ENCODE peak calls at places on chromosomes 5 and 9, in seven cellular contexts. Q, G, Y, P, S, I and N are unnamed samples.

GRCh38 chr9:136622538-136622948 is 40.2 kb upstream of the EGFL7 start:
- DNase-seq in Q (peak; percentile 13), Y (peak; percentile 75), S (no peak), G (no peak), P (no peak), I (no peak), N (no peak)

GRCh38 chr5:66958984-66959641 is 237.5 kb downstream of the CD180 start:
- DNase-seq in Q (peak; percentile 40), I (no peak), Y (peak; percentile 45), G (no peak), P (no peak), S (peak; percentile 80), N (peak; percentile 66)

GRCh38 chr9:70085241-70085640 is 41.6 kb downstream of the MAMDC2 start:
- DNase-seq in I (no peak), P (no peak), G (no peak), Q (no peak), S (peak; percentile 66), Y (no peak), N (no peak)

GRCh38 chr9:137300607-137301085 is 1.4 kb downstream of the NRARP start:
- DNase-seq in P (no peak), Q (peak; percentile 21), Y (no peak), I (peak; percentile 69), S (peak; percentile 20), G (no peak), N (no peak)

GRCh38 chr5:53037141-53037859 is 48.1 kb downstream of the ITGA2 start:
- DNase-seq in S (peak; percentile 78), Y (peak; percentile 85), I (no peak), G (no peak), Q (no peak), P (no peak), N (no peak)

GRCh38 chr5:178288373-178289368 is 56.1 kb upstream of the PHYKPL start:
- DNase-seq in Y (peak; percentile 61), Q (no peak), S (no peak), G (no peak), I (no peak), P (no peak), N (no peak)

GRCh38 chr5:60287174-60287771 is 393.7 kb upstream of the PDE4D start:
- DNase-seq in Q (peak; percentile 24), S (peak; percentile 16), P (no peak), I (peak; percentile 43), Y (peak; percentile 52), G (peak; percentile 46), N (peak; percentile 74)

GRCh38 chr5:124394700-124395099 is 351.7 kb downstream of the ZNF608 start:
- DNase-seq in G (no peak), Q (no peak), I (no peak), Y (no peak), P (no peak), S (no peak), N (no peak)

GRCh38 chr5:76041863-76042262 is 41.3 kb upstream of the SV2C start:
- DNase-seq in P (no peak), G (no peak), I (no peak), S (no peak), Q (no peak), Y (no peak), N (no peak)

GRCh38 chr5:149667084-149667826 is 62.9 kb upstream of the PPARGC1B start:
- DNase-seq in G (no peak), I (peak; percentile 63), P (no peak), Q (no peak), Y (peak; percentile 19), S (peak; percentile 7), N (no peak)

GRCh38 chr5:77923666-77924065 is 147.5 kb upstream of the TBCA start:
- DNase-seq in Q (no peak), G (no peak), P (no peak), I (no peak), S (no peak), Y (no peak), N (no peak)

GRCh38 chr5:135667662-135668061 is 88.9 kb upstream of the CXCL14 start:
- DNase-seq in P (no peak), I (no peak), Y (peak; percentile 62), G (no peak), Q (no peak), S (no peak), N (no peak)

GRCh38 chr5:176675676-176676360 is 28.5 kb downstream of the TSPAN17 start:
- DNase-seq in P (no peak), Y (no peak), S (no peak), I (no peak), G (no peak), Q (no peak), N (no peak)

GRCh38 chr5:151081426-151082273 is 816 bp upstream of the TNIP1 start:
- DNase-seq in Y (no peak), G (no peak), P (no peak), S (peak; percentile 72), I (peak; percentile 79), Q (no peak), N (no peak)

GRCh38 chr5:17094830-17095229 is 122.6 kb upstream of the BASP1 start:
- DNase-seq in G (no peak), I (no peak), P (no peak), Y (no peak), S (peak; percentile 28), Q (no peak), N (no peak)

GRCh38 chr9:70043285-70043684 is 363 bp upstream of the MAMDC2 start:
- DNase-seq in Q (no peak), G (no peak), S (no peak), P (no peak), Y (no peak), I (no peak), N (no peak)

GRCh38 chr5:10635257-10635860 is 71.5 kb downstream of the ANKRD33B start:
- DNase-seq in Y (peak; percentile 14), Q (no peak), S (peak; percentile 80), I (no peak), P (no peak), G (no peak), N (no peak)

GRCh38 chr9:137986268-137987099 is 108.9 kb downstream of the CACNA1B start:
- DNase-seq in Y (no peak), I (no peak), S (no peak), G (no peak), P (no peak), Q (no peak), N (peak; percentile 61)

DNA sequence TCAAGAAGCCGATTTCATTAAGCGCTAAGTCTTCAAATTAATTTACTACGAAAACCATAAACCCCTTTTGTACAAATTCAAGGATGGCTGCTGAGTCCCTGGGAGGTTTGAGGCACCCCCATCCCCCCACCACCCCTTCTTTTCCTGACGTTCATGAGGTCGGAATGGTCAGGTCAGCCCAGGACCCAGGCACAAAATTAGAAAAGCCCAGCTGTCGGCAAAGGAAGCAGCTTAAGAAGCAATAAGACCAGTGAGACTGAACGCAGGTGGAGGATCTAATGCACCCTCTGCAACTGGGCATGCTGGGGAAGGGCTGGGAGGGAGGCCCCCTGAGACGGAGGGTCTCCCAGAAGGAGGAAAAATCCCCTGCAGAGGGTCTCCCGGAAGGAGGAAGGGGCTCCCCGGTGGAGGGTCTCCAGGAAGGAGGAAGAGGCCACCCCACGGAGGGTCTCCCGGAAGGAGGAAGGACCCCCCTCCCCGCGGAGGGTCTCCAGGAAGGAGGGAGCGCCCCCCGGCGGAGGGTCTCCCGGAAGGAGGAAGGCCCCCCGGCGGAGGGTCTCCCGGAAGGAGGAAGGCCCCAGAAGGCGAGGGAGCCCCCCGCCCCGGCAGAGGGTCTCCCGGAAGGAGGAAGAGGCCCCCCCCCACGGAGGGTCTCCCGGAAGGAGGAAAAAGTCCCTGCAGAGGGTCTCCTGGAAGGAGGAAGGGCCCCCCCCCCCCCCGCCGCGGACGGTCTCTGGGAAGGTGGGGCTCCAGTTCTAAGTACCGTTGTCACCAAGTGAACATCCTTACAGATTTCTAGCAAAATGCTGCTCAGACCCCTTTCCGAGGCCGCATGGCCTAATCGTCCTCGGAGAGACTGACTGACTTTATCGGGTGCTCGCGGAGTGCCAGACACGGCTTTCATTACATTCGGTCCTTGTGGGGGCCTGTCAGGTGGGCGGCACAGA is 74.4 kb upstream of the FCN1 start:
- DNase-seq in Q (no peak), P (no peak), G (no peak), S (no peak), I (no peak), Y (no peak), N (peak; percentile 10)
- H3K27me3 ChIP-seq in Q (peaks cover 31% of the 10 kb centered on the region), P (no peaks in the 10 kb centered on the region), G (no peaks in the 10 kb centered on the region), S (no peaks in the 10 kb centered on the region), I (no peaks in the 10 kb centered on the region), Y (no peaks in the 10 kb centered on the region), N (no peaks in the 10 kb centered on the region)

GRCh38 chr5:95726811-95727763 is 4.0 kb upstream of the RHOBTB3 start:
- DNase-seq in Q (no peak), S (no peak), I (no peak), G (no peak), P (no peak), Y (no peak), N (no peak)
- H3K4me1 ChIP-seq in Q (peaks cover 79% of the 10 kb centered on the region), S (peaks cover 17% of the 10 kb centered on the region), I (no peaks in the 10 kb centered on the region), G (no peaks in the 10 kb centered on the region), P (peaks cover 20% of the 10 kb centered on the region), Y (peaks cover 20% of the 10 kb centered on the region), N (peaks cover 5% of the 10 kb centered on the region)

GRCh38 chr5:132821350-132821749 is 8.2 kb downstream of the SOWAHA start:
- DNase-seq in Q (no peak), Y (no peak), G (no peak), P (no peak), I (no peak), S (no peak), N (no peak)

GRCh38 chr5:132823481-132824050 is 6.9 kb downstream of the SHROOM1 start:
- DNase-seq in Q (no peak), I (no peak), P (no peak), G (no peak), S (no peak), Y (no peak), N (no peak)

GRCh38 chr5:132824426-132824825 is 6.0 kb downstream of the SHROOM1 start:
- DNase-seq in Q (no peak), P (no peak), I (no peak), G (no peak), Y (no peak), S (no peak), N (no peak)

GRCh38 chr5:132821791-132822190 is 8.7 kb downstream of the SHROOM1 start:
- DNase-seq in S (peak; percentile 87), I (no peak), P (no peak), G (no peak), Q (no peak), Y (no peak), N (no peak)

DNA sequence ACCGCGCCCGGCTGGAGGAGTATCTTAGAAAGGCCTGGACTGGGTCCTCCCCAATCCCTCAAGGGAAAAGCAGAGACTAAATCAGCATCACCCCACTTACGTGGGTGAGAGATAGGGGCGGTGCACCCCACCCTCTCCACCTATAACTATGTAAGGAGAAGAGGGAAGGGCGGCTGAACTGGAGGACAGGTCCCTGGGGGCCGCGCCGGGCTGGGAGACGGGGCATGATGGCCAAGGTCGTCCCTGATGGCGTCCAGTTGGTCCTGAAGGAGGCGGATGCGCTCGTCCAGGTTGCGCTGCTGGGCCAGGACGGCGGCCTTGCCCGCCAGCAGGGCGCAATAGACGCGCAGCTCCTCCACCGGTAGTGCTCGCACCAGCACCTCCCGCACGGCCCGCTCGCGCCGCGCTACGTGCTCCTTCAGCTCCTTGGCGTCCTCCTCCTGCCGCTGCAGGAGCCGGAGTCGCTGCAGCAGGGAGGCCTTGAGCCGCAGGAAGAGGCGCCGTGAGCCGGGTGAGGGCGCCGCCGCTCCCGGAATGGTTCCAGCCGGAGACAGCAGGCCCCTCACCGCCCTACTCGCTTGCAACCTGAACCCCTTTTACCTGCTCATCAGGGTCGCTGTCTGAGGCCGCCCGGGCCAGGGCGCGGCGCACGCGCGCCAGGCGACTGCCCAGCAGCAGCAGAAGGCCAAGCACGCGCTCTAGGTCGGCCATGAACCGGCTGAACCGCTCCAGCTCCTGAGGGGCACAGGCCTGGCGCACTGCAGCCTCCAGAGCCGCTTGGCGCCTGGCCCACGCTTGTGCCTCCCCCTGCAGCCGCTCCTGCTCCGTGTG is 7.6 kb downstream of the SHROOM1 start:
- DNase-seq in Q (no peak), I (no peak), G (no peak), Y (no peak), S (no peak), P (no peak), N (no peak)
- H3K27ac ChIP-seq in Q (peak overlapping the region; percentile 23), I (no peak overlapping the region), G (no peak overlapping the region), Y (no peak overlapping the region), S (no peak overlapping the region), P (no peak overlapping the region), N (no peak overlapping the region)

GRCh38 chr9:124011460-124012301 is at the start of gene LHX2:
- DNase-seq in P (no peak), I (peak; percentile 73), Q (peak; percentile 73), S (peak; percentile 52), G (peak; percentile 37), Y (peak; percentile 68), N (no peak)
- H3K27me3 ChIP-seq in P (peaks cover 11% of the 10 kb centered on the region), I (peaks cover 98% of the 10 kb centered on the region), Q (peaks cover 100% of the 10 kb centered on the region), S (peaks cover 97% of the 10 kb centered on the region), G (peaks cover 80% of the 10 kb centered on the region), Y (peaks cover 91% of the 10 kb centered on the region), N (peaks cover 100% of the 10 kb centered on the region)